ENCODE peak calls at places on chromosome 14, in nine cellular contexts. Y is SK-N-DZ; H is A172; C is stimulated activated CD8-positive, alpha-beta memory T cell treated with anti-CD3 and anti-CD28 coated beads, Interleukin-15, amount 100 ng/mL, for 48 hours; T is activated CD4-positive, alpha-beta T cell treated with anti-CD3 and anti-CD28 coated beads, Interleukin-2, amount 10 ng/mL, durations not matched to agents 7 days and 5 days; R is IMR-90; Z is T follicular helper cell; L is HFFc6; A is T-helper 2 cell. G is an unnamed sample.

GRCh38 chr14:69041783-69042182 is 62.7 kb upstream of the ACTN1 start:
- DNase-seq in Y (no peak), H (no peak), C (no peak), T (no peak), R (no peak), Z (no peak), L (no peak), A (no peak), G (no peak)

GRCh38 chr14:29016050-29016900 is 249.7 kb downstream of the FOXG1 start:
- DNase-seq in Y (peak; percentile 51), H (peak; percentile 15), C (no peak), T (no peak), R (peak; percentile 51), Z (no peak), L (peak; percentile 16), A (no peak), G (no peak)

GRCh38 chr14:63045612-63046320 is 508 bp upstream of the KCNH5 start:
- DNase-seq in Y (peak; percentile 70), H (no peak), C (no peak), T (no peak), R (peak; percentile 40), Z (no peak), L (no peak), A (no peak), G (peak; percentile 57)

GRCh38 chr14:31109257-31109656 is 83.1 kb upstream of the STRN3 start:
- DNase-seq in Y (no peak), H (no peak), C (no peak), T (no peak), R (no peak), Z (no peak), L (no peak), A (no peak), G (no peak)

GRCh38 chr14:66496911-66497310 is 10.7 kb downstream of the CCDC196 start:
- DNase-seq in Y (no peak), H (no peak), C (no peak), T (peak; percentile 26), R (no peak), Z (no peak), L (no peak), A (no peak), G (no peak)

GRCh38 chr14:56136571-56137498 is 18.6 kb downstream of the PELI2 start:
- DNase-seq in Y (no peak), H (no peak), C (no peak), T (no peak), R (peak; percentile 40), Z (no peak), L (no peak), A (no peak), G (no peak)

GRCh38 chr14:51661504-51661903 is 9.8 kb downstream of the FRMD6 start:
- DNase-seq in Y (no peak), H (no peak), C (no peak), T (no peak), R (peak; percentile 49), Z (no peak), L (no peak), A (no peak), G (no peak)

GRCh38 chr14:50812180-50812579 is 18.8 kb downstream of the NIN start:
- DNase-seq in Y (no peak), H (no peak), C (no peak), T (no peak), R (no peak), Z (no peak), L (no peak), A (no peak), G (no peak)

GRCh38 chr14:44897844-44898151 is 63.9 kb downstream of the KLHL28 start:
- DNase-seq in Y (no peak), H (no peak), C (no peak), T (no peak), R (peak; percentile 41), Z (no peak), L (peak; percentile 50), A (no peak), G (no peak)

GRCh38 chr14:54364555-54365415 is 32.0 kb upstream of the CDKN3 start:
- DNase-seq in Y (no peak), H (peak; percentile 61), C (no peak), T (no peak), R (peak; percentile 37), Z (no peak), L (peak; percentile 55), A (no peak), G (no peak)